ENCODE peak calls at places on chromosomes 11 and 22, in seven cellular contexts. M, O, U, L, K, W and Q are unnamed samples.

GRCh38 chr22:44526431-44527115 is 28.5 kb upstream of the RTL6 start:
- DNase-seq in M (no peak), O (no peak), U (no peak), L (no peak), K (peak; percentile 32), W (no peak), Q (no peak)

GRCh38 chr11:64742087-64742939 is 1.6 kb downstream of the RASGRP2 start:
- DNase-seq in M (peak; percentile 54), O (no peak), U (no peak), L (no peak), K (peak; percentile 81), W (peak; percentile 63), Q (no peak)

GRCh38 chr11:32113200-32113599 is 22.3 kb downstream of the RCN1 start:
- DNase-seq in M (no peak), O (no peak), U (no peak), L (no peak), K (no peak), W (no peak), Q (no peak)

GRCh38 chr22:47376901-47377520 is 614.6 kb downstream of the TBC1D22A start:
- DNase-seq in M (no peak), O (no peak), U (no peak), L (no peak), K (no peak), W (no peak), Q (no peak)

GRCh38 chr22:37519268-37520195 is at the start of gene CARD10:
- DNase-seq in M (peak; percentile 46), O (no peak), U (no peak), L (no peak), K (peak; percentile 68), W (peak; percentile 83), Q (peak; percentile 66)

GRCh38 chr22:29298641-29299040 is 7.8 kb upstream of the GAS2L1 start:
- DNase-seq in M (no peak), O (no peak), U (no peak), L (no peak), K (no peak), W (no peak), Q (no peak)

GRCh38 chr22:26762503-26763170 is 105.2 kb downstream of the MIAT start:
- DNase-seq in M (no peak), O (no peak), U (no peak), L (no peak), K (no peak), W (no peak), Q (no peak)

GRCh38 chr22:32130464-32130863 is 28.6 kb downstream of the C22orf42 start:
- DNase-seq in M (no peak), O (no peak), U (no peak), L (no peak), K (no peak), W (no peak), Q (no peak)

GRCh38 chr11:38163526-38163925 is 1565.5 kb upstream of the RAG2 start:
- DNase-seq in M (no peak), O (no peak), U (no peak), L (no peak), K (no peak), W (no peak), Q (no peak)

GRCh38 chr11:106391771-106392412 is 314.4 kb downstream of the AASDHPPT start:
- DNase-seq in M (no peak), O (no peak), U (no peak), L (no peak), K (no peak), W (no peak), Q (no peak)

GRCh38 chr22:48653306-48653705 is 1174.4 kb downstream of the BRD1 start:
- DNase-seq in M (no peak), O (no peak), U (no peak), L (no peak), K (no peak), W (no peak), Q (no peak)

GRCh38 chr22:46941958-46942815 is 179.7 kb downstream of the TBC1D22A start:
- DNase-seq in M (no peak), O (no peak), U (no peak), L (no peak), K (peak; percentile 27), W (no peak), Q (no peak)

GRCh38 chr11:67072295-67072694 is 15.6 kb downstream of the RHOD start:
- DNase-seq in M (no peak), O (no peak), U (no peak), L (no peak), K (no peak), W (no peak), Q (no peak)

GRCh38 chr22:50473855-50474671 is 772 bp downstream of the SBF1 start:
- DNase-seq in M (no peak), O (no peak), U (no peak), L (no peak), K (no peak), W (peak; percentile 55), Q (peak; percentile 46)

DNA sequence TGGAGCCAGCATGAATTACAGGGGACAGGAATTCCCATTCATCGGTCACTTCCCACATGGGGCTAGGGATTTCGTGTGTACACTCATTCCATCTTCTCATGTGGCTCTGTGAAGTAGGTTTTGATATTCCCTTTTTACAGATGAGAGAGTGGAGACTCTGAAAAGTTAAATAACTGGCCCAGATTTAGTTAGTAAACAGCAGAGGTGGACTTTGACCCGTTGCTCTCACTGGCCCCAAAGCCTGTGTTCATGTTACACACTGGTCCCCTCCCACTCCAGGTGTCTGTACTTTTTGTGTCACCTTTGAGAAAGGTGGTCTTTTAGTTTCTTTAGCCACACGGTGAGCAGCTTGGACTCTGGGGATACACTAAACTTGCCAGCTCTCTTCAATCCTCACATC is 108.5 kb downstream of the MICAL2 start:
- DNase-seq in M (no peak), O (no peak), U (peak; percentile 76), L (no peak), K (no peak), W (no peak), Q (no peak)
- TF ChIP-seq SP1 in M (no peak), O (no peak), U (no peak), L (no peak), K (no peak), W (no peak), Q (no peak)

DNA sequence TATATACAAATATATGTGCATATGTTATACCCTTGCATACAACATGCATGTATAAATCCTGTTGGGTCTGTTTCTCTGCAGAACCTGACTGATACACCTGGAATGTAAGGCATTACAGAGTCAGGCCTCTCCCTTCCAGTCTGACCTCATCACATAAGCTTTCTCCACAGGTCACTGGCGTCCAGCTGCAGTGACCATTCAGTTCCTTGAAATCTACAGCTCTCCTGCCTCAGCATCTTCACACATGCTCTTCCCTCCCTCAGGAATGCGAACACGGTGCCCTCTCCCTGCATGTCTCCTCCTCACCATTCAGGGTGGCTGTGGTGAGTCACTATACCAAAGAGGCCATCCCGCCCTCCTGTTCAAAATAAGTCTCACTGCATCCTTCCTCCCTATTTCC is 657.8 kb upstream of the B3GAT1 start:
- DNase-seq in M (no peak), O (no peak), U (no peak), L (no peak), K (no peak), W (no peak), Q (no peak)
- TF ChIP-seq SP1 in M (no peak), O (no peak), U (no peak), L (no peak), K (no peak), W (no peak), Q (no peak)

GRCh38 chr11:87290304-87290922 is 252.7 kb downstream of the TMEM135 start:
- DNase-seq in M (no peak), O (peak; percentile 38), U (peak; percentile 59), L (no peak), K (no peak), W (peak; percentile 25), Q (peak; percentile 16)
- TF ChIP-seq SP1 in M (no peak), O (no peak), U (no peak), L (no peak), K (no peak), W (no peak), Q (no peak)

GRCh38 chr11:103091441-103091809 is 535 bp downstream of the DCUN1D5 start:
- DNase-seq in M (peak; percentile 61), O (no peak), U (peak; percentile 32), L (no peak), K (peak; percentile 63), W (no peak), Q (peak; percentile 46)
- TF ChIP-seq SP1 in M (no peak), O (no peak), U (no peak), L (no peak), K (no peak), W (no peak), Q (no peak)

GRCh38 chr11:128502736-128503135 is 84.6 kb downstream of the ETS1 start:
- DNase-seq in M (no peak), O (no peak), U (no peak), L (no peak), K (no peak), W (no peak), Q (no peak)

GRCh38 chr11:128505449-128506058 is 81.8 kb downstream of the ETS1 start:
- DNase-seq in M (no peak), O (no peak), U (no peak), L (no peak), K (no peak), W (no peak), Q (no peak)

GRCh38 chr11:128501576-128502549 is 85.5 kb downstream of the ETS1 start:
- DNase-seq in M (no peak), O (no peak), U (no peak), L (no peak), K (no peak), W (no peak), Q (no peak)

GRCh38 chr11:128504489-128504888 is 82.9 kb downstream of the ETS1 start:
- DNase-seq in M (no peak), O (no peak), U (no peak), L (no peak), K (no peak), W (no peak), Q (no peak)

GRCh38 chr11:128503231-128503991 is 83.9 kb downstream of the ETS1 start:
- DNase-seq in M (no peak), O (no peak), U (no peak), L (no peak), K (no peak), W (no peak), Q (no peak)
- TF ChIP-seq SP1 in M (no peak), O (no peak), U (no peak), L (no peak), K (no peak), W (no peak), Q (no peak)

GRCh38 chr11:13327421-13327820 is 49.8 kb downstream of the BMAL1 start:
- DNase-seq in M (no peak), O (no peak), U (no peak), L (no peak), K (no peak), W (no peak), Q (no peak)
- TF ChIP-seq SP1 in M (no peak), O (no peak), U (no peak), L (no peak), K (no peak), W (no peak), Q (no peak)

GRCh38 chr11:40179541-40179940 is 1279.9 kb downstream of the LRRC4C start:
- DNase-seq in M (no peak), O (no peak), U (no peak), L (no peak), K (no peak), W (no peak), Q (no peak)
- TF ChIP-seq SP1 in M (no peak), O (no peak), U (no peak), L (no peak), K (no peak), W (no peak), Q (no peak)

GRCh38 chr11:119683783-119684182 is 45.2 kb downstream of the NECTIN1 start:
- DNase-seq in M (no peak), O (no peak), U (no peak), L (no peak), K (no peak), W (no peak), Q (no peak)
- TF ChIP-seq SP1 in M (no peak), O (no peak), U (no peak), L (no peak), K (no peak), W (no peak), Q (no peak)